ENCODE peak calls at places on chromosomes 5 and 9, in nine cellular contexts. One of them, this sample, is unnamed.

GRCh38 chr9:128887914-128888350 is 6.0 kb downstream of the LRRC8A start:
- DNase-seq in lower leg skin: no peak
- DNase-seq in H1: peak
- DNase-seq in heart left ventricle: no peak
- DNase-seq in ovary: peak
- DNase-seq in tibial nerve: no peak
- DNase-seq in prostate gland: peak
- DNase-seq in body of pancreas: no peak
- DNase-seq in endothelial cell of umbilical vein: peak
- DNase-seq in this sample: peak

GRCh38 chr9:34536685-34537084 is 13.9 kb upstream of the ENHO start:
- DNase-seq in ovary: no peak
- DNase-seq in body of pancreas: peak
- DNase-seq in H1: no peak
- DNase-seq in tibial nerve: no peak
- DNase-seq in endothelial cell of umbilical vein: no peak
- DNase-seq in heart left ventricle: no peak
- DNase-seq in prostate gland: no peak
- DNase-seq in lower leg skin: peak
- DNase-seq in this sample: no peak

GRCh38 chr5:146313027-146313426 is 25.6 kb upstream of the POU4F3 start:
- DNase-seq in H1: no peak
- DNase-seq in prostate gland: no peak
- DNase-seq in ovary: no peak
- DNase-seq in lower leg skin: no peak
- DNase-seq in body of pancreas: peak
- DNase-seq in tibial nerve: no peak
- DNase-seq in heart left ventricle: no peak
- DNase-seq in endothelial cell of umbilical vein: no peak
- DNase-seq in this sample: no peak

GRCh38 chr9:87810691-87811178 is 71.9 kb upstream of the SPATA31E1 start:
- DNase-seq in tibial nerve: no peak
- DNase-seq in body of pancreas: no peak
- DNase-seq in lower leg skin: no peak
- DNase-seq in H1: no peak
- DNase-seq in endothelial cell of umbilical vein: no peak
- DNase-seq in ovary: no peak
- DNase-seq in prostate gland: no peak
- DNase-seq in heart left ventricle: no peak
- DNase-seq in this sample: no peak

GRCh38 chr5:159741829-159742228 is 174.5 kb upstream of the ADRA1B start:
- DNase-seq in prostate gland: no peak
- DNase-seq in H1: no peak
- DNase-seq in lower leg skin: no peak
- DNase-seq in ovary: no peak
- DNase-seq in heart left ventricle: no peak
- DNase-seq in tibial nerve: no peak
- DNase-seq in body of pancreas: no peak
- DNase-seq in endothelial cell of umbilical vein: no peak
- DNase-seq in this sample: no peak

GRCh38 chr5:167671176-167671575 is 620.3 kb upstream of the WWC1 start:
- DNase-seq in endothelial cell of umbilical vein: no peak
- DNase-seq in ovary: no peak
- DNase-seq in body of pancreas: no peak
- DNase-seq in heart left ventricle: no peak
- DNase-seq in lower leg skin: no peak
- DNase-seq in prostate gland: no peak
- DNase-seq in tibial nerve: no peak
- DNase-seq in H1: no peak
- DNase-seq in this sample: no peak

GRCh38 chr5:133941456-133942196 is 26.8 kb downstream of the C5orf15 start:
- DNase-seq in body of pancreas: no peak
- DNase-seq in lower leg skin: peak
- DNase-seq in H1: no peak
- DNase-seq in heart left ventricle: peak
- DNase-seq in prostate gland: no peak
- DNase-seq in ovary: no peak
- DNase-seq in tibial nerve: no peak
- DNase-seq in endothelial cell of umbilical vein: no peak
- DNase-seq in this sample: no peak

GRCh38 chr9:110427497-110428104 is 89.9 kb upstream of the TXNDC8 start:
- DNase-seq in body of pancreas: peak
- DNase-seq in endothelial cell of umbilical vein: peak
- DNase-seq in ovary: no peak
- DNase-seq in lower leg skin: no peak
- DNase-seq in heart left ventricle: no peak
- DNase-seq in tibial nerve: no peak
- DNase-seq in prostate gland: no peak
- DNase-seq in H1: peak
- DNase-seq in this sample: no peak

GRCh38 chr9:34185778-34186551 is 7.1 kb downstream of the UBAP1 start:
- DNase-seq in ovary: peak
- DNase-seq in lower leg skin: peak
- DNase-seq in endothelial cell of umbilical vein: peak
- DNase-seq in tibial nerve: no peak
- DNase-seq in H1: no peak
- DNase-seq in body of pancreas: peak
- DNase-seq in prostate gland: peak
- DNase-seq in heart left ventricle: peak
- DNase-seq in this sample: no peak

GRCh38 chr5:139880416-139881144 is 85.0 kb downstream of the PSD2 start:
- DNase-seq in heart left ventricle: no peak
- DNase-seq in lower leg skin: no peak
- DNase-seq in prostate gland: no peak
- DNase-seq in tibial nerve: no peak
- DNase-seq in body of pancreas: no peak
- DNase-seq in ovary: peak
- DNase-seq in endothelial cell of umbilical vein: no peak
- DNase-seq in H1: no peak
- DNase-seq in this sample: no peak

GRCh38 chr9:24257726-24258125 is 288.0 kb downstream of the IZUMO3 start:
- DNase-seq in lower leg skin: no peak
- DNase-seq in body of pancreas: no peak
- DNase-seq in prostate gland: no peak
- DNase-seq in endothelial cell of umbilical vein: no peak
- DNase-seq in heart left ventricle: no peak
- DNase-seq in H1: no peak
- DNase-seq in tibial nerve: no peak
- DNase-seq in ovary: no peak
- DNase-seq in this sample: no peak

GRCh38 chr5:4222821-4223220 is 627.2 kb downstream of the IRX1 start:
- DNase-seq in prostate gland: no peak
- DNase-seq in body of pancreas: no peak
- DNase-seq in endothelial cell of umbilical vein: no peak
- DNase-seq in lower leg skin: no peak
- DNase-seq in ovary: no peak
- DNase-seq in heart left ventricle: no peak
- DNase-seq in tibial nerve: no peak
- DNase-seq in H1: no peak
- DNase-seq in this sample: no peak

DNA sequence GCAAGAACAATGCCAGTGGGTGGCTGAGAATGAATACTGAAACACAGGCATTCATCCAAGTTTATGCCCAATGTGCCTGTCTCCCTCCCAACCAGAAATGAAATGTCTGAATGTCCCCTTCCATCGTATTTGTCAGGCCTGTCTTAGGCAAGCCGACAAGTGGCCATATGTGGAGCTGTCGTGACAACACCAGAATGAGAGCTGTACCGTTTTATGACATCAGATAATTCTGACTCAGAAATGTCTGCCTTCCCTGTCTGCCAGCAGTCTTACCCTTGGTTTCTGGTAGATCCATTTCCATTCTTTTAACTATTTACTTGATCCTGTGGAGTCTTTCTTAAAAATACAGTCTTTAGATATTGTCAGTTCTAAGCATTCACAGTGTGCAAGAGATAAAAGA is 211.8 kb downstream of the NR3C1 start:
- DNase-seq in ovary: no peak
- DNase-seq in endothelial cell of umbilical vein: no peak
- DNase-seq in lower leg skin: no peak
- DNase-seq in prostate gland: no peak
- DNase-seq in heart left ventricle: no peak
- DNase-seq in tibial nerve: no peak
- DNase-seq in body of pancreas: no peak
- DNase-seq in H1: no peak
- DNase-seq in this sample: no peak
- H3K4me3 ChIP-seq in ovary: no peak
- H3K4me3 ChIP-seq in endothelial cell of umbilical vein: no peak
- H3K4me3 ChIP-seq in lower leg skin: no peak
- H3K4me3 ChIP-seq in prostate gland: no peak
- H3K4me3 ChIP-seq in heart left ventricle: no peak
- H3K4me3 ChIP-seq in tibial nerve: no peak
- H3K4me3 ChIP-seq in body of pancreas: no peak
- H3K4me3 ChIP-seq in H1: no peak
- H3K4me3 ChIP-seq in this sample: no peak

GRCh38 chr5:136058031-136058971 is 29.5 kb downstream of the TGFBI start:
- DNase-seq in prostate gland: no peak
- DNase-seq in lower leg skin: no peak
- DNase-seq in ovary: peak
- DNase-seq in endothelial cell of umbilical vein: peak
- DNase-seq in H1: no peak
- DNase-seq in body of pancreas: peak
- DNase-seq in heart left ventricle: peak
- DNase-seq in tibial nerve: peak
- DNase-seq in this sample: peak

GRCh38 chr5:136055612-136056302 is 27.0 kb downstream of the TGFBI start:
- DNase-seq in prostate gland: no peak
- DNase-seq in ovary: no peak
- DNase-seq in tibial nerve: no peak
- DNase-seq in endothelial cell of umbilical vein: no peak
- DNase-seq in body of pancreas: no peak
- DNase-seq in H1: no peak
- DNase-seq in heart left ventricle: no peak
- DNase-seq in lower leg skin: no peak
- DNase-seq in this sample: no peak

GRCh38 chr5:136056771-136057335 is 28.1 kb downstream of the TGFBI start:
- DNase-seq in prostate gland: no peak
- DNase-seq in tibial nerve: no peak
- DNase-seq in H1: no peak
- DNase-seq in endothelial cell of umbilical vein: no peak
- DNase-seq in ovary: no peak
- DNase-seq in lower leg skin: no peak
- DNase-seq in heart left ventricle: no peak
- DNase-seq in body of pancreas: no peak
- DNase-seq in this sample: no peak

GRCh38 chr5:136057401-136057951 is 28.7 kb downstream of the TGFBI start:
- DNase-seq in lower leg skin: no peak
- DNase-seq in body of pancreas: no peak
- DNase-seq in heart left ventricle: no peak
- DNase-seq in ovary: no peak
- DNase-seq in endothelial cell of umbilical vein: no peak
- DNase-seq in tibial nerve: no peak
- DNase-seq in prostate gland: no peak
- DNase-seq in H1: no peak
- DNase-seq in this sample: no peak

DNA sequence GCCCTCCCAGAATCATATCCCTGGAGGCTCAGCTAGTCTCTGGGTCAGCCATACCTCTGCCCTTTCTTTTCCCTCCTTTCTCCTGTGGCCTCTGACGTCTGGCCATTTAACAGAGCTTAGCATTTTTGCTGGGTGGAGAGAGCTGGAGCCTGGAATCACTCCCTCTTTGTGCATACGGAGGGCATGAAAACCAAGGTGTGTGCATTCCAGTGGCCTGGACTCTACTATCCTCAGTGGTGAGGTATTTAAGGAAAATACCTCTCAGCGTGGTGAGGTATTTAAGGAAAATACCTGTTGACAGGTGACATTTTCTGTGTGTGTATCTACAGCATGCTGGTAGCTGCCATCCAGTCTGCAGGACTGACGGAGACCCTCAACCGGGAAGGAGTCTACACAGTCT is 27.5 kb downstream of the TGFBI start:
- DNase-seq in body of pancreas: no peak
- DNase-seq in ovary: no peak
- DNase-seq in endothelial cell of umbilical vein: no peak
- DNase-seq in heart left ventricle: no peak
- DNase-seq in tibial nerve: no peak
- DNase-seq in lower leg skin: no peak
- DNase-seq in prostate gland: no peak
- DNase-seq in H1: no peak
- DNase-seq in this sample: no peak
- TF ChIP-seq POLR2A in body of pancreas: no peak
- TF ChIP-seq POLR2A in ovary: no peak
- TF ChIP-seq POLR2A in endothelial cell of umbilical vein: no peak
- TF ChIP-seq POLR2A in heart left ventricle: no peak
- TF ChIP-seq POLR2A in tibial nerve: no peak
- TF ChIP-seq POLR2A in lower leg skin: no peak
- TF ChIP-seq POLR2A in prostate gland: no peak
- TF ChIP-seq POLR2A in H1: no peak
- TF ChIP-seq POLR2A in this sample: no peak

GRCh38 chr5:137638841-137639240 is 97.0 kb downstream of the KLHL3 start:
- DNase-seq in ovary: no peak
- DNase-seq in body of pancreas: no peak
- DNase-seq in H1: no peak
- DNase-seq in lower leg skin: peak
- DNase-seq in prostate gland: no peak
- DNase-seq in heart left ventricle: no peak
- DNase-seq in endothelial cell of umbilical vein: no peak
- DNase-seq in tibial nerve: no peak
- DNase-seq in this sample: no peak
- TF ChIP-seq CTCF in ovary: no peak
- TF ChIP-seq CTCF in body of pancreas: no peak
- TF ChIP-seq CTCF in H1: no peak
- TF ChIP-seq CTCF in lower leg skin: no peak
- TF ChIP-seq CTCF in prostate gland: no peak
- TF ChIP-seq CTCF in heart left ventricle: no peak
- TF ChIP-seq CTCF in endothelial cell of umbilical vein: no peak
- TF ChIP-seq CTCF in tibial nerve: no peak
- TF ChIP-seq CTCF in this sample: no peak

DNA sequence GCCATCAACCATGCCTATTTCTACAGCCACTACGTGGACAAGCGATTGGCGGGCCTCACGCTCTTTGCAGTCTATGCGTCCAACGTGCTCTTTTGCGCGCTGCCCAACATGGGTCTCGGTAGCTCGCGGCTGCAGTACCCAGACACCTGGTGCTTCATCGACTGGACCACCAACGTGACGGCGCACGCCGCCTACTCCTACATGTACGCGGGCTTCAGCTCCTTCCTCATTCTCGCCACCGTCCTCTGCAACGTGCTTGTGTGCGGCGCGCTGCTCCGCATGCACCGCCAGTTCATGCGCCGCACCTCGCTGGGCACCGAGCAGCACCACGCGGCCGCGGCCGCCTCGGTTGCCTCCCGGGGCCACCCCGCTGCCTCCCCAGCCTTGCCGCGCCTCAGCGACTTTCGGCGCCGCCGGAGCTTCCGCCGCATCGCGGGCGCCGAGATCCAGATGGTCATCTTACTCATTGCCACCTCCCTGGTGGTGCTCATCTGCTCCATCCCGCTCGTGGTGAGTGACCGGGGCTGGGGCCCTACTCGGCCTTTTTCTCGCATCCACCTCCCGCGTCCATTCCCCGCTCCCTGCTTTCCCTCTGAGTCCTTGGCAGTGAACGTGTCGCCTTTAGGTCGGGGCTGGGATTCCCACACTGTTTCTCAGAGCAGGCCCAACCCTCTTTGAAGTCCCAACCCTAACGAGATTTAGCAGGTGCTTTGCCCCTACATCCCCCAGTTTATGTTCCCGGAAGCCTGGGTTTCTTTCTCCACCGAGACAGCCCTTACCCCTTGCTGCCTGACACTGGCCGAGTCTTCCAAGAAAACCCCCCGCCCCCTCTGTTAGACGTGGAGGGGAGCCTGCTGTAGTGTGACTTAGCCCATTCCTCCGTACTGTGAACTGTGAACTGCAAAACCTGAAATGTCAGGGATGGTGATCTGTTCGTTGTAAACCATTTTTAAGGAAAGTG is 1.9 kb downstream of the PTGER4 start:
- DNase-seq in heart left ventricle: peak
- DNase-seq in endothelial cell of umbilical vein: peak
- DNase-seq in tibial nerve: no peak
- DNase-seq in ovary: no peak
- DNase-seq in prostate gland: no peak
- DNase-seq in lower leg skin: peak
- DNase-seq in H1: no peak
- DNase-seq in body of pancreas: peak
- DNase-seq in this sample: no peak
- H3K4me3 ChIP-seq in heart left ventricle: peak
- H3K4me3 ChIP-seq in endothelial cell of umbilical vein: peak
- H3K4me3 ChIP-seq in tibial nerve: peak
- H3K4me3 ChIP-seq in ovary: peak
- H3K4me3 ChIP-seq in prostate gland: peak
- H3K4me3 ChIP-seq in lower leg skin: peak
- H3K4me3 ChIP-seq in H1: peak
- H3K4me3 ChIP-seq in body of pancreas: peak
- H3K4me3 ChIP-seq in this sample: peak

This sample was measured in breast epithelium.